ENCODE peak calls at places on chromosome 13, in four cellular contexts. P, W, X and Q are unnamed samples.

GRCh38 chr13:40518481-40518882 is 148.0 kb downstream of the FOXO1 start:
- DNase-seq in X (no peak), W (peak), P (no peak), Q (no peak)

GRCh38 chr13:101579291-101579802 is 126.9 kb downstream of the ITGBL1 start:
- DNase-seq in X (no peak), W (no peak), P (no peak), Q (no peak)

GRCh38 chr13:43431279-43431678 is 355.5 kb downstream of the ENOX1 start:
- DNase-seq in P (no peak), W (no peak), X (no peak), Q (no peak)

GRCh38 chr13:31749929-31750328 is 10.6 kb downstream of the RXFP2 start:
- DNase-seq in P (no peak), X (no peak), W (no peak), Q (no peak)

GRCh38 chr13:29847501-29847983 is 2.9 kb downstream of the UBL3 start:
- DNase-seq in X (no peak), W (no peak), P (peak), Q (no peak)

GRCh38 chr13:73767747-73768315 is 366.4 kb downstream of the KLF12 start:
- DNase-seq in W (peak), P (peak), X (no peak), Q (no peak)

GRCh38 chr13:113116206-113116800 is 6.3 kb upstream of the F10 start:
- DNase-seq in W (no peak), X (no peak), P (no peak), Q (no peak)

GRCh38 chr13:50417597-50417996 is 402.4 kb downstream of the KCNRG start:
- DNase-seq in X (no peak), P (no peak), W (no peak), Q (no peak)

GRCh38 chr13:42591602-42592001 is 17.6 kb downstream of the TNFSF11 start:
- DNase-seq in X (no peak), W (no peak), P (no peak), Q (no peak)

GRCh38 chr13:75223981-75224742 is 257.8 kb downstream of the TBC1D4 start:
- DNase-seq in W (no peak), P (no peak), X (no peak), Q (no peak)

GRCh38 chr13:41590643-41591042 is 133.3 kb downstream of the RGCC start:
- DNase-seq in X (no peak), P (no peak), W (no peak), Q (no peak)

GRCh38 chr13:43245374-43245964 is 222.1 kb downstream of the DNAJC15 start:
- DNase-seq in W (no peak), P (no peak), X (no peak), Q (no peak)

GRCh38 chr13:97506511-97506910 is 72.5 kb downstream of the RAP2A start:
- DNase-seq in P (no peak), W (no peak), X (no peak), Q (no peak)

GRCh38 chr13:103510007-103510406 is 443.8 kb upstream of the SLC10A2 start:
- DNase-seq in X (no peak), P (peak), W (no peak), Q (no peak)

GRCh38 chr13:84192125-84192524 is 309.9 kb upstream of the SLITRK1 start:
- DNase-seq in W (no peak), P (no peak), X (no peak), Q (no peak)

GRCh38 chr13:46478641-46479040 is 74.3 kb upstream of the LRCH1 start:
- DNase-seq in P (no peak), X (no peak), W (no peak), Q (no peak)

GRCh38 chr13:44465318-44465717 is 91.7 kb downstream of the SERP2 start:
- DNase-seq in W (no peak), X (no peak), P (no peak), Q (no peak)

GRCh38 chr13:111661052-111661451 is 340.6 kb downstream of the TEX29 start:
- DNase-seq in X (no peak), P (no peak), W (no peak), Q (no peak)

GRCh38 chr13:114055766-114056165 is 76.7 kb downstream of the RASA3 start:
- DNase-seq in P (no peak), X (no peak), W (no peak), Q (no peak)

GRCh38 chr13:24459234-24459633 is 53.3 kb downstream of the PARP4 start:
- DNase-seq in P (no peak), W (peak), X (no peak), Q (peak)

GRCh38 chr13:107374038-107374437 is 806.1 kb upstream of the ARGLU1 start:
- DNase-seq in X (no peak), P (no peak), W (no peak), Q (no peak)

GRCh38 chr13:92573467-92574057 is 653.0 kb upstream of the GPC6 start:
- DNase-seq in X (no peak), W (peak), P (no peak), Q (peak)

GRCh38 chr13:114151565-114152284 is 19.3 kb upstream of the RASA3 start:
- DNase-seq in P (no peak), X (no peak), W (no peak), Q (no peak)

GRCh38 chr13:40233731-40234195 is 432.7 kb downstream of the FOXO1 start:
- DNase-seq in X (peak), P (no peak), W (no peak), Q (no peak)

GRCh38 chr13:40639226-40639681 is 27.2 kb downstream of the FOXO1 start:
- DNase-seq in W (no peak), P (no peak), X (peak), Q (no peak)

GRCh38 chr13:38582133-38582532 is 104.7 kb upstream of the FREM2 start:
- DNase-seq in W (peak), P (no peak), X (no peak), Q (peak)

GRCh38 chr13:114043421-114044053 is 69.7 kb upstream of the C13orf46 start:
- DNase-seq in W (peak), P (no peak), X (peak), Q (peak)

GRCh38 chr13:45728759-45729158 is 26.6 kb downstream of the CBY2 start:
- DNase-seq in P (no peak), W (peak), X (no peak), Q (peak)

GRCh38 chr13:57739089-57739488 is 107.5 kb downstream of the PCDH17 start:
- DNase-seq in X (no peak), W (no peak), P (no peak), Q (no peak)

GRCh38 chr13:108769213-108770070 is 140.0 kb downstream of the MYO16 start:
- DNase-seq in X (no peak), P (no peak), W (no peak), Q (peak)

GRCh38 chr13:113179374-113180230 is 21.2 kb downstream of the PROZ start:
- DNase-seq in X (no peak), P (no peak), W (no peak), Q (no peak)

GRCh38 chr13:89748716-89749115 is 1598.8 kb upstream of the MIR17HG start:
- DNase-seq in P (no peak), X (no peak), W (no peak), Q (no peak)

GRCh38 chr13:113090806-113091205 is 14.8 kb upstream of the F7 start:
- DNase-seq in X (no peak), P (no peak), W (no peak), Q (no peak)

GRCh38 chr13:94683426-94683825 is 28.9 kb downstream of the SOX21 start:
- DNase-seq in W (no peak), P (no peak), X (no peak), Q (no peak)

GRCh38 chr13:106477303-106477702 is 58.2 kb downstream of the EFNB2 start:
- DNase-seq in W (no peak), X (no peak), P (no peak), Q (no peak)

GRCh38 chr13:51453959-51454703 is 1.3 kb upstream of the INTS6 start:
- DNase-seq in X (peak), P (peak), W (no peak), Q (no peak)

GRCh38 chr13:19818223-19818842 is 35.6 kb upstream of the PSPC1 start:
- DNase-seq in W (peak), P (peak), X (peak), Q (no peak)

GRCh38 chr13:53028063-53028462 is 550 bp upstream of the OLFM4 start:
- DNase-seq in P (no peak), X (no peak), W (no peak), Q (no peak)

GRCh38 chr13:44159633-44160279 is 213.9 kb upstream of the SERP2 start:
- DNase-seq in X (no peak), W (no peak), P (no peak), Q (no peak)

GRCh38 chr13:22086593-22086992 is 415.7 kb downstream of the FGF9 start:
- DNase-seq in X (no peak), W (no peak), P (no peak), Q (no peak)

GRCh38 chr13:22092791-22093545 is 422.1 kb downstream of the FGF9 start:
- DNase-seq in X (no peak), P (no peak), W (no peak), Q (no peak)

GRCh38 chr13:22091971-22092300 is 421.1 kb downstream of the FGF9 start:
- DNase-seq in W (no peak), X (no peak), P (no peak), Q (no peak)

GRCh38 chr13:22091222-22091970 is 420.5 kb downstream of the FGF9 start:
- DNase-seq in X (peak), P (no peak), W (no peak), Q (no peak)

DNA sequence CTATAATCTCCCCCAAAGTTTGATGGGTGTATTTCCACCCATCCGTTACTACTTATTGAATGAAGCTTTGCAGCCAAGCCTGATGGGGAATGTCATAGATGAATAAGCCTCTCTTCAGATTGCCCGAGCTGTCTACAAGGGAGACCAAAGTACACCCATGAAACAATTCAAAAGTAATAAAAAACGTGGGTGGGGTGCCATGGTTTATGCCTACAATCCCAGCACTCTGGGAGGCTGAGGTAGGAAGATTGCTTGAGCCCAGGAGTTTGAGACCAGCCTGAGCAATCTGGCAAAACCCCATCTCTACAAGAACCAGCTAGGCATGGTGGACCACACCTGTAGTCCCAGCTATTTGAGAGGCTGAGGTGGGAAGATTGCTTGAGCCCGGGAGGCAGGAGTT is 419.2 kb downstream of the FGF9 start:
- DNase-seq in P (no peak), X (no peak), W (no peak), Q (no peak)
- H3K4me3 ChIP-seq in P (no peak), X (no peak), W (no peak), Q (no peak)

GRCh38 chr13:99498304-99499161 is 2.7 kb upstream of the TM9SF2 start:
- DNase-seq in W (peak), X (peak), P (peak), Q (no peak)

GRCh38 chr13:99501952-99502310 is 659 bp downstream of the TM9SF2 start:
- DNase-seq in X (no peak), P (peak), W (peak), Q (no peak)

GRCh38 chr13:99505814-99506269 is 4.6 kb downstream of the TM9SF2 start:
- DNase-seq in W (peak), P (no peak), X (no peak), Q (no peak)

GRCh38 chr13:99500839-99501134 is 485 bp upstream of the TM9SF2 start:
- DNase-seq in P (no peak), X (no peak), W (no peak), Q (no peak)

GRCh38 chr13:99501135-99501951 is at the start of gene TM9SF2:
- DNase-seq in W (peak), P (peak), X (peak), Q (peak)
- H3K4me3 ChIP-seq in W (peak), P (peak), X (peak), Q (peak)

GRCh38 chr13:26962671-26963070 is 202.1 kb upstream of the GPR12 start:
- DNase-seq in X (no peak), P (no peak), W (no peak), Q (no peak)

GRCh38 chr13:26965058-26965380 is 204.4 kb upstream of the GPR12 start:
- DNase-seq in W (no peak), P (no peak), X (no peak), Q (no peak)

GRCh38 chr13:26965976-26966375 is 205.4 kb upstream of the GPR12 start:
- DNase-seq in X (peak), W (no peak), P (no peak), Q (no peak)

GRCh38 chr13:26961890-26962615 is 201.5 kb upstream of the GPR12 start:
- DNase-seq in X (no peak), W (no peak), P (no peak), Q (no peak)

DNA sequence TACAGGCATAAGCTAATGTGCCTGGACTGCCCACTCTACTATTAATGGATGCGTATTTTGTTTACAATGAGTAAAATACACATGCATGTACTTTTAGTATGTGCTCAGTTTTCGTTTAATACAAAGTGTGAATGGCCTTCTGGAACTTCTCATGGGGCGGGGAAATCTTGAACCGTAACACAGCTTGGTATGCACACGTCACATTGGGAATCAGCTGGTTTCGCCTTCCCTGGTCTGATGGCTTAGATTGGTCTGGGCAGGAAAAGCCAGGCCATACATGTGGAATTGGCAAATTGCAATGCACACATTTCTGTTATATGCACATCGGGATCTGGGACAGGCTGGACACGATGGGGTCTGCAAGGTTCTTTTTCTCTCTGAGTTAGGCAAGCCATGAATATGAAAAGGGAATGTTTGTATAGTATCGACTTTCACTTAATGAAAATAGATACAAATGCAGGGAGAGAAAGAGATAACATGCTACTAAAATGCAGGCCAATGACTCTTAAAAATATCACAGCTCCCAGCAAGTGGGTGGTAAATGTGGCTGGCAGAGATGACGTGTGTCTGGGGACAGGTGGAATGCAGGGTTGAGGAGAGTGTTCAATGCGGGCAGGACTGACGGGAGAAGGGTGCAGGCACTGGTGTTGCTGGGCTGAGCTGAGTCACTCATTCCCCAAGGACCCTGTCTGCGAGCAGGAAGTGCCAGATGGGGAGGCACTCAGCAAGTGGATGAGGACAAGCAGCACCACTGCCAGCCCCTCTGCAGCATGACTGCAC is 203.9 kb upstream of the GPR12 start:
- DNase-seq in W (no peak), X (peak), P (no peak), Q (no peak)
- H3K4me3 ChIP-seq in W (no peak), X (no peak), P (no peak), Q (no peak)

GRCh38 chr13:33865945-33866344 is 48.0 kb downstream of the RFC3 start:
- DNase-seq in W (peak), P (no peak), X (no peak), Q (no peak)

GRCh38 chr13:33867472-33867871 is 49.5 kb downstream of the RFC3 start:
- DNase-seq in X (no peak), W (no peak), P (no peak), Q (no peak)

GRCh38 chr13:33869005-33869404 is 51.1 kb downstream of the RFC3 start:
- DNase-seq in W (no peak), X (no peak), P (no peak), Q (no peak)

GRCh38 chr13:33870046-33870668 is 52.2 kb downstream of the RFC3 start:
- DNase-seq in X (no peak), W (no peak), P (no peak), Q (no peak)

DNA sequence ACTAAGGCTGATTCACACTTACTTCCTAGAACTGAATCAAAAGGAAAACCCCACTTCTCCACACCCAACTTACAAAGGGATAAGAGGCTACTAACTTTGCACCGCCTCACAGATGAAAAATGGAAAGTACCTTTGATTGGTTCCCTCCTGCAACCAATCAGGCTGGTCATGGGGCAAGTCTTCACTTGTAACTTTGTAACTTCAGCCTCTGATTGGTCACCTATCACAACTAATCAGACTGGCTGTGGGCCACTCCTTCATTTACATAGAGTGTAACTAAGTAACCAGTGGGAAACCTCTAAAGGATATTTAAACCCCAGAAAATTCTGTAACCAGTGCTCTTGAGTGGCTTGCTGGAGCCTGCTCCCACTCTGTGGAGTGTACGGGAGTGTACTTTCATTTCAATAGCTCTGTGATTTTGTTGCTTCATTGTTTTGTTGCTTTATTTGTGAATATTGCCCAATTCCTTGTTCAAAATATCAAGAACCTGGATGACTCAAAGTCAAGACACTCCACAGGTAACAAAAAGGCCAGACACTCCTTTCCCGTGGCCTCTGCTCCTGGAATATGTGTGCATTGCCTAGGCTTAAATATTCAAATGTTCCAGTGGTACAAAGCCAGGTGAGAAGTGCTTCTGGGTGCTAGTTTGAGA is 50.5 kb downstream of the RFC3 start:
- DNase-seq in X (no peak), W (no peak), P (no peak), Q (no peak)
- H3K4me3 ChIP-seq in X (no peak), W (no peak), P (no peak), Q (no peak)

GRCh38 chr13:110200276-110200675 is 106.7 kb downstream of the COL4A1 start:
- DNase-seq in W (no peak), X (no peak), P (no peak), Q (no peak)
- H3K4me3 ChIP-seq in W (no peak), X (no peak), P (no peak), Q (no peak)

GRCh38 chr13:21297452-21297851 is 121.0 kb downstream of the MRPL57 start:
- DNase-seq in P (no peak), W (no peak), X (no peak), Q (no peak)
- H3K4me3 ChIP-seq in P (no peak), W (peak), X (peak), Q (peak)

GRCh38 chr13:36157475-36157874 is 26.3 kb upstream of the DCLK1 start:
- DNase-seq in P (no peak), X (no peak), W (no peak), Q (no peak)

GRCh38 chr13:36158606-36159005 is 27.4 kb upstream of the DCLK1 start:
- DNase-seq in X (no peak), W (no peak), P (no peak), Q (no peak)

GRCh38 chr13:36160297-36160696 is 29.1 kb upstream of the DCLK1 start:
- DNase-seq in W (no peak), X (no peak), P (no peak), Q (no peak)

GRCh38 chr13:36151591-36151990 is 20.4 kb upstream of the DCLK1 start:
- DNase-seq in W (no peak), X (no peak), P (no peak), Q (no peak)

GRCh38 chr13:36154567-36155231 is 23.5 kb upstream of the DCLK1 start:
- DNase-seq in W (no peak), X (peak), P (no peak), Q (no peak)
- H3K4me3 ChIP-seq in W (no peak), X (peak), P (no peak), Q (no peak)

DNA sequence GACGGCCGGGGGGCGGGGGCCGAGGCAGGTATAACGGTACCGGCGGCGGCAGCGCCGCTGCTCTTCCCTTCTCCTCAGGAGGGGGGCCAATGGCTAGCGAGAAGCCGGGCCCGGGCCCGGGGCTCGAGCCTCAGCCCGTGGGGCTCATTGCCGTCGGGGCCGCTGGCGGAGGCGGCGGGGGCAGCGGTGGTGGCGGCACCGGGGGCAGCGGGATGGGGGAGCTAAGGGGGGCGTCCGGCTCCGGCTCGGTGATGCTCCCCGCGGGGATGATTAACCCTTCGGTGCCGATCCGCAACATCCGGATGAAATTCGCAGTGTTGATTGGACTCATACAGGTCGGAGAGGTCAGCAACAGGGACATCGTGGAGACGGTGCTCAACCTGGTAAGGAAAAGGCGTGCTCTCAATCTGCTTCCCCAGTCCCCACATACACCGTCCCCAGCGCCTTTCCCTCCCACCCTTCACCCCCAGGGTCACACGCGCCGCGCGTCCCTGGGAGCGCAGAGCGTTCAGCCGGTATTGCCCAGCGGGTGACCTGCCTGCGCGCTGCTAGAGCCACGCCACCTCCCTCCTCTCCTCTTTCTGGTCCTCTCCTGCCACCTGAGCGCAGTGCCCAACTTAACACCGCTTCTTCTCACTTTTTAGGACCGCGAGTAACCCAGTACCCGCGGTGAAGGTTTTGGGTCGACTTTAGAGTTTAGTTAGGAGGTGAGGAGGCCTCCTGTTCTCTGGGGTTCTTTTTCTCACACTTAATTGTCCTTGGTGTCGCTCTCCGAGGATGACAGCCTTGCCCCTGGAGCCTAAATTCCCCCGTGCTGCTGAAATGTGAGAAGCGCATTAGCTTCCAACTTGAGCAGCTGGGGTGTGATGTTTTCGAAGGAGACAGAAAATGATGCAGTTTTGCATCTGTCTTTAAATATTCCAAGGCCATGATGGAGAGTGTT is 933 bp downstream of the NBEA start:
- DNase-seq in P (peak), W (peak), X (peak), Q (no peak)
- H3K4me3 ChIP-seq in P (peak), W (peak), X (peak), Q (peak)